ENCODE peak calls at places on chromosomes 11 and 22, in eight cellular contexts. G, U, R, H, S, F, P and W are unnamed samples.

GRCh38 chr11:112881461-112881860 is 79.8 kb upstream of the NCAM1 start:
- DNase-seq in G (peak; percentile 83), U (no peak), R (peak; percentile 63), H (peak; percentile 88), S (peak; percentile 94), F (peak; percentile 71), P (no peak), W (no peak)

GRCh38 chr11:130407978-130408377 is 20.4 kb downstream of the ADAMTS8 start:
- DNase-seq in G (peak; percentile 95), U (peak; percentile 19), R (no peak), H (no peak), S (peak; percentile 68), F (no peak), P (no peak), W (no peak)

GRCh38 chr11:130179396-130180306 is 20.1 kb downstream of the ST14 start:
- DNase-seq in G (no peak), U (no peak), R (no peak), H (peak; percentile 86), S (no peak), F (no peak), P (no peak), W (no peak)

GRCh38 chr11:118910309-118911112 is 15.2 kb downstream of the BCL9L start:
- DNase-seq in G (peak; percentile 94), U (no peak), R (peak; percentile 48), H (peak; percentile 95), S (peak; percentile 90), F (peak; percentile 82), P (peak; percentile 49), W (peak; percentile 67)

GRCh38 chr11:60821827-60822599 is 19.9 kb upstream of the CCDC86 start:
- DNase-seq in G (no peak), U (no peak), R (no peak), H (no peak), S (no peak), F (no peak), P (no peak), W (no peak)

GRCh38 chr11:109733245-109733644 is 311.3 kb downstream of the C11orf87 start:
- DNase-seq in G (no peak), U (no peak), R (no peak), H (no peak), S (no peak), F (no peak), P (no peak), W (no peak)

GRCh38 chr11:73227571-73228211 is 9.6 kb downstream of the P2RY2 start:
- DNase-seq in G (peak; percentile 44), U (no peak), R (peak; percentile 8), H (peak; percentile 93), S (no peak), F (no peak), P (no peak), W (no peak)

GRCh38 chr22:48554893-48555552 is 1272.7 kb downstream of the BRD1 start:
- DNase-seq in G (no peak), U (no peak), R (peak; percentile 48), H (no peak), S (peak; percentile 41), F (no peak), P (no peak), W (peak; percentile 33)

GRCh38 chr11:9972917-9973504 is 309.1 kb downstream of the SWAP70 start:
- DNase-seq in G (no peak), U (no peak), R (no peak), H (no peak), S (peak; percentile 68), F (no peak), P (peak; percentile 49), W (peak; percentile 25)

GRCh38 chr11:28089378-28089777 is 18.6 kb downstream of the KIF18A start:
- DNase-seq in G (no peak), U (no peak), R (no peak), H (no peak), S (no peak), F (no peak), P (no peak), W (no peak)

GRCh38 chr11:34653851-34654490 is 33.1 kb downstream of the EHF start:
- DNase-seq in G (no peak), U (peak; percentile 77), R (no peak), H (peak; percentile 89), S (peak; percentile 50), F (no peak), P (no peak), W (no peak)
- TF ChIP-seq CTCF in G (no peak), U (peak; percentile 4), R (no peak), H (no peak), S (no peak), F (no peak), P (no peak), W (no peak)

DNA sequence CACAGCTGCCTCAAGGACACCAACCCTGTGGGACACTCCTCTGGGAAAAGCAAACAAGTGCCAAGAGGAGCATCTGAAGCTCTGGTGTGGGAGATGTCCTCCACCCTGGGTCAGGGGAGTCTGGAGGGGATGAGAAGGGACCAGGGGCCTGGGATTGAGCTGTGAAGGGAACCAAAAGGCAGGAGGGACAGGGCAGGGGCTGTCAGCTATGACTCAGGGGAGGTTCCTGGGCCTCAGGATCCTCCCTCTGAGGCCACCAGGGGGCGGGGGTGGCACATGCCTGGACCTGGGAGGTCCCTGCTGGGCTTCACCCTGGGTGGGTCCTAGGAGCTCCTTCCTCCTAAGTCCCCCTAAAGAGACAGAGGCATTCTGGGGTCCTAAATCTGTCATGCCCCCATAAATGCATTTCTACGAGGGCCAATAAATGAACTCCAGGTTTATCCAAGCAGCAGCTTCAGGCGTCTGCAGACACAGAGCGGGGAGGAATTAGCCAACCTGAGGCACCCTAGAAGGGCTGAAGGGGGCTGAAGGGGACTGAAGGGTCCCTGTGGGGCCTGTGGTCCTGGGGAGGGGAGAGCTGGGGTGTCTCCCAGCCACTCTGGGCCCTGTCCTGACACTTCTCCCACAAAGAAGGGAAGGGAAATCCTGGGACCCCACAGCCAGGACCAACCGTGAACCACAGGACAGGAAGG is 31.9 kb upstream of the IGLL5 start:
- DNase-seq in G (no peak), U (no peak), R (peak; percentile 58), H (no peak), S (peak; percentile 45), F (no peak), P (peak; percentile 68), W (peak; percentile 70)
- TF ChIP-seq CTCF in G (no peak), U (peak; percentile 46), R (peak; percentile 54), H (no peak), S (peak; percentile 60), F (peak; percentile 55), P (peak; percentile 55), W (peak; percentile 71)

DNA sequence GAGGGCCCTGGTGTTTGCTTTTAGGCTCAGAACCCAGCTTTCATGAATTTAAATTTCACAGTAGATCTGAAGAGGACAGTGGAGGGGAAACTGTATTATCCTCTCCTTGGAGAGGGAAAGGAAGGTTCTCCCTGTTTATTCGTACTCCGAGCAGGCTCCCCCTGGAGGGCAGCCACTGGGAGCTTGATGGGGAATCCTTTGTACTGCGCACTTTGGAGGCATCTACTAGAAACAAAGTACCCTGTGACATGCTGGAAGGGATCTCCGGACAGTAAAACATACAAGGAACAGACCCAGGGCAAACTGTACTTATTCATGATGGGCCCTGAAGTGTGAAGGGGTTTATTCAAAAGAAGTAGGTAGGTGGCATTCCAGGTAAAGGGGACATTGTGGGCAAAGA is 27.2 kb downstream of the NAV2 start:
- DNase-seq in G (peak; percentile 83), U (no peak), R (peak; percentile 38), H (no peak), S (no peak), F (peak; percentile 22), P (no peak), W (peak; percentile 40)
- TF ChIP-seq CTCF in G (peak; percentile 37), U (peak; percentile 36), R (no peak), H (no peak), S (no peak), F (peak; percentile 54), P (no peak), W (peak; percentile 24)

DNA sequence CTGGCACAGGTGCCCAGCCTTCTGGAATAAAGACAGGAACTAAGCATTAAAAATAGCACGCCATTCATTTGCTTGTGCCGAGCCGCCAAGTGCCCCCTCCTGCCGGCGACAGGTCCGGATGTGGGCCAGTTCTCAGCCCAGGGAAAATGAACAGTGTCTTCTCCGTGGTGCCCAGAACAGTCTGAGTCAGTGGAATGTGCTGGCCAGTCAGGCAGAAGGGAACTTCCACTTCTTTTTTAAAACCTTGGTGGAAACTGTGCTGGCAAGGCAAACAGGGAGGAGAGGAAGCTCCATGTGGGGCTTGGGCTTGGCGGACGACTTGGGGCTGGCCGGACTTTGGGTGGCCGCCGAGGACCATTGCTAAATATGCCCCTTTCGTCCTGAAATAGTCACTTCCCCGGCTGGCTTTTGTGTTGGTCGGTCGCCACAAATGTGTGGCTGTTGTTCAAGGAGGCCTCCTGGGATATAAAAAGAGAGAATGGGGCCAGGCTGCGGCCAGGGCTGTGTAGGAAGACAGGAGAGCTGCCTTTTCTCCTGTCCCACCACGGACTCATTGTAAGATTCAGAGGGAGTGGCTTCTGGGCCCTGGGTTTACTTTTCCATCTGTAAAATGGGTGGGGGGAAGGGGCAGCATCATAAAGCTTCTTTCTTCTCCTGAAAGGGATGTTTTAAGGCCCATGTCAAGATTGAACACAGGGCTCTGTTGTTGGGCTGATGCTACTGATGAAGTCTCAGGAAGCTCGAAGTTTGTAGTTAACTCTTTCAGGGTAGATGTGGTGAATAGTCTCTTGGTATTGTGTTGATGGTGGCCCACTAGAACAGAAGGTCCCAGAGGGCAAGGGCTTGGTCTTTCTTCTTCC is 101.0 kb downstream of the PTPRJ start:
- DNase-seq in G (peak; percentile 78), U (peak; percentile 36), R (no peak), H (peak; percentile 84), S (no peak), F (peak; percentile 69), P (peak; percentile 24), W (no peak)
- TF ChIP-seq CTCF in G (no peak), U (no peak), R (no peak), H (no peak), S (no peak), F (no peak), P (no peak), W (no peak)